ENCODE peak calls at places on chromosome 15, in six cellular contexts. Y is fibroblast of lung, U is DND-41, Z is MM.1S, B is PC-3, R is mammary epithelial cell. N is an unnamed sample. For H3K79me2, the result is how much of the 10 kb centered on the place peaks cover.

GRCh38 chr15:69298697-69299441 is at the start of gene PAQR5:
- DNase-seq in Y (no peak), U (no peak), Z (no peak), B (peak), R (no peak), N (no peak)

GRCh38 chr15:48086162-48086561 is 34.6 kb upstream of the SLC24A5 start:
- DNase-seq in Y (peak), U (no peak), Z (no peak), B (no peak), R (peak), N (no peak)

GRCh38 chr15:87863152-87863551 is 393.4 kb downstream of the NTRK3 start:
- DNase-seq in Y (no peak), U (peak), Z (no peak), B (no peak), R (no peak), N (no peak)

GRCh38 chr15:80931721-80932609 is 57.7 kb downstream of the MESD start:
- DNase-seq in Y (no peak), U (no peak), Z (no peak), B (no peak), R (no peak), N (no peak)

GRCh38 chr15:68326711-68327412 is 49.3 kb downstream of the FEM1B start:
- DNase-seq in Y (no peak), U (no peak), Z (no peak), B (no peak), R (no peak), N (no peak)

GRCh38 chr15:64635486-64635815 is 139.9 kb downstream of the RBPMS2 start:
- DNase-seq in Y (peak), U (no peak), Z (no peak), B (no peak), R (peak), N (no peak)

GRCh38 chr15:67917037-67917436 is 77.2 kb upstream of the RNU6-1 start:
- DNase-seq in Y (no peak), U (no peak), Z (no peak), B (peak), R (peak), N (no peak)

GRCh38 chr15:60412807-60413597 is 15.2 kb upstream of the ANXA2 start:
- DNase-seq in Y (no peak), U (no peak), Z (no peak), B (no peak), R (no peak), N (no peak)

GRCh38 chr15:73575636-73576247 is 57.4 kb downstream of the NPTN start:
- DNase-seq in Y (peak), U (no peak), Z (no peak), B (no peak), R (peak), N (no peak)

GRCh38 chr15:73052679-73053397 is 575 bp downstream of the NEO1 start:
- DNase-seq in Y (peak), U (peak), Z (peak), B (no peak), R (peak), N (peak)

GRCh38 chr15:31397851-31398661 is 71.4 kb downstream of the KLF13 start:
- DNase-seq in Y (no peak), U (no peak), Z (no peak), B (no peak), R (peak), N (no peak)

GRCh38 chr15:35256141-35256540 is 171.0 kb upstream of the NANOGP8 start:
- DNase-seq in Y (no peak), U (no peak), Z (no peak), B (no peak), R (no peak), N (no peak)

GRCh38 chr15:86915811-86916331 is 836.2 kb downstream of the AGBL1 start:
- DNase-seq in Y (peak), U (no peak), Z (peak), B (peak), R (peak), N (peak)

GRCh38 chr15:73870700-73871408 is 2.5 kb upstream of the TBC1D21 start:
- DNase-seq in Y (peak), U (no peak), Z (no peak), B (no peak), R (no peak), N (no peak)

GRCh38 chr15:84588053-84588874 is 12.5 kb upstream of the ZSCAN2 start:
- DNase-seq in Y (peak), U (peak), Z (peak), B (peak), R (peak), N (peak)

GRCh38 chr15:84606653-84607120 is 5.9 kb downstream of the ZSCAN2 start:
- DNase-seq in Y (no peak), U (no peak), Z (no peak), B (no peak), R (no peak), N (no peak)

GRCh38 chr15:64315136-64315661 is 40.8 kb downstream of the CSNK1G1 start:
- DNase-seq in Y (no peak), U (no peak), Z (no peak), B (no peak), R (no peak), N (no peak)

GRCh38 chr15:92365079-92365478 is 28.6 kb upstream of the ST8SIA2 start:
- DNase-seq in Y (peak), U (no peak), Z (no peak), B (no peak), R (peak), N (no peak)

GRCh38 chr15:73389971-73390544 is 21.3 kb upstream of the HCN4 start:
- DNase-seq in Y (no peak), U (no peak), Z (no peak), B (no peak), R (no peak), N (no peak)

GRCh38 chr15:69526696-69527095 is 74.1 kb downstream of the RPLP1 start:
- DNase-seq in Y (no peak), U (no peak), Z (no peak), B (no peak), R (no peak), N (no peak)

GRCh38 chr15:91867581-91868026 is 14.1 kb downstream of the SLCO3A1 start:
- DNase-seq in Y (peak), U (no peak), Z (no peak), B (peak), R (peak), N (no peak)

GRCh38 chr15:59622289-59622688 is 10.7 kb downstream of the GCNT3 start:
- DNase-seq in Y (peak), U (peak), Z (peak), B (peak), R (peak), N (peak)

GRCh38 chr15:92053727-92054316 is 200.3 kb downstream of the SLCO3A1 start:
- DNase-seq in Y (no peak), U (no peak), Z (no peak), B (no peak), R (no peak), N (peak)

GRCh38 chr15:86178845-86179244 is 99.2 kb downstream of the AGBL1 start:
- DNase-seq in Y (no peak), U (no peak), Z (no peak), B (no peak), R (no peak), N (no peak)

GRCh38 chr15:93974804-93975481 is 256.4 kb upstream of the MCTP2 start:
- DNase-seq in Y (peak), U (no peak), Z (peak), B (peak), R (peak), N (no peak)

GRCh38 chr15:29331669-29332068 is 62.0 kb upstream of the NSMCE3 start:
- DNase-seq in Y (peak), U (no peak), Z (peak), B (no peak), R (peak), N (no peak)

GRCh38 chr15:41438206-41438605 is 21.3 kb downstream of the RTF1 start:
- DNase-seq in Y (peak), U (no peak), Z (no peak), B (no peak), R (no peak), N (no peak)

GRCh38 chr15:34241376-34242350 is 16.8 kb downstream of the EMC4 start:
- DNase-seq in Y (peak), U (peak), Z (peak), B (peak), R (peak), N (peak)

GRCh38 chr15:65690778-65691177 is 69.0 kb downstream of the SLC24A1 start:
- DNase-seq in Y (no peak), U (no peak), Z (no peak), B (no peak), R (no peak), N (no peak)

GRCh38 chr15:24877174-24877573 is 77.6 kb upstream of the SNRPN start:
- DNase-seq in Y (no peak), U (no peak), Z (no peak), B (peak), R (no peak), N (no peak)

GRCh38 chr15:33547876-33548275 is 237.1 kb downstream of the RYR3 start:
- DNase-seq in Y (peak), U (peak), Z (peak), B (peak), R (peak), N (peak)

GRCh38 chr15:62782100-62782791 is 260.3 kb upstream of the TPM1 start:
- DNase-seq in Y (peak), U (peak), Z (peak), B (peak), R (peak), N (peak)

GRCh38 chr15:81897011-81897677 is 148.7 kb downstream of the MEX3B start:
- DNase-seq in Y (peak), U (no peak), Z (no peak), B (no peak), R (peak), N (no peak)

GRCh38 chr15:100125627-100126231 is 216.0 kb downstream of the ADAMTS17 start:
- DNase-seq in Y (no peak), U (no peak), Z (no peak), B (no peak), R (no peak), N (no peak)

GRCh38 chr15:83053151-83053550 is 13.9 kb downstream of the BTBD1 start:
- DNase-seq in Y (peak), U (no peak), Z (peak), B (peak), R (peak), N (no peak)

GRCh38 chr15:25960273-25960672 is 97.1 kb upstream of the ATP10A start:
- DNase-seq in Y (no peak), U (no peak), Z (no peak), B (no peak), R (no peak), N (no peak)

GRCh38 chr15:42118650-42119531 is 24.5 kb upstream of the PLA2G4D start:
- DNase-seq in Y (no peak), U (peak), Z (peak), B (peak), R (no peak), N (no peak)

DNA sequence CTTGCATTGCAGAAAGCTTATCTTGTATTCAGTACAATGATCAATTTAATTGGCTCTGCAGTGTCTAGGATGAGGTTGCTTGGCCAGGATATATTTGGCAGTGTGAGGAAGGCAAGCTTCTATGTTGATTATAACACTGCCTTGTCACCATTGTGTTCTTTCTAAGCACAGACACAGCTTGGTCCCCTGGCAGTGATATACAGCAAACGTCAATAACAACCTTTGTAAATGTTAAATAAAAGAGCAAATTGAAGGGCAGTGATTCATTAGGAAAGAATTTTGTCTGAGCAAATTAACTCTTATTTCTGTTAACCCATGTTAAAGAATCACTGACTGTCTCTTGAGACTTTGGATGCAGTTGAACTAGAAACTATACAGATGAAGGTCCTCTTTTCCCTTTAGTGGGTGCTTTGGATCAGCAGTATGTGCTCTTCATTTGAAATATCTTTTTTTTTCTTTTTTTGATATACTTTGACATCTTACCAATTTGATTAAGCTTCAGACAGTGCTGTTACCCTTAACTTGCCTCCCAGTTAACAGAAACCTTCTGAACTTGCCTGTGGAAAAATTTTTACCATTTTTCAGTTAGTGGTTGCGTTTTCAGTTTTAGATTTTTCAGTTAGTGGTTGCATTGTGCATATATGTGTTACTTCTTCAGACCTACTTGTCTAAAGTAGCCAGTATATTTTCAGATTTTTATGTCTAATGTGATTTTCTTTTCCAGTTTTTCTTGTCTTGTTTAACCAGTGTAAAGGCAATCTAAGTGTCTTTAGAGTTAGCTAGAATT is 199.8 kb downstream of the TCF12 start:
- DNase-seq in Y (peak), U (no peak), Z (peak), B (peak), R (peak), N (no peak)
- H3K4me2 ChIP-seq in Y (no peak), U (peak), Z (peak), B (peak), R (peak), N (no peak)

GRCh38 chr15:71449363-71449762 is 334.1 kb downstream of the THSD4 start:
- DNase-seq in Y (no peak), U (no peak), Z (no peak), B (no peak), R (no peak), N (no peak)
- H3K79me2 ChIP-seq in Y (under half), U (under half), Z (under half), B (under half), R (under half), N (under half)

GRCh38 chr15:40082195-40082868 is 26.3 kb downstream of the BMF start:
- DNase-seq in Y (no peak), U (no peak), Z (no peak), B (no peak), R (no peak), N (no peak)

GRCh38 chr15:40087095-40087805 is 21.4 kb downstream of the BMF start:
- DNase-seq in Y (no peak), U (no peak), Z (no peak), B (no peak), R (no peak), N (no peak)

GRCh38 chr15:40083756-40084101 is 24.9 kb downstream of the BMF start:
- DNase-seq in Y (no peak), U (no peak), Z (no peak), B (no peak), R (no peak), N (no peak)

GRCh38 chr15:40085225-40085624 is 23.5 kb downstream of the BMF start:
- DNase-seq in Y (peak), U (no peak), Z (no peak), B (no peak), R (no peak), N (no peak)

DNA sequence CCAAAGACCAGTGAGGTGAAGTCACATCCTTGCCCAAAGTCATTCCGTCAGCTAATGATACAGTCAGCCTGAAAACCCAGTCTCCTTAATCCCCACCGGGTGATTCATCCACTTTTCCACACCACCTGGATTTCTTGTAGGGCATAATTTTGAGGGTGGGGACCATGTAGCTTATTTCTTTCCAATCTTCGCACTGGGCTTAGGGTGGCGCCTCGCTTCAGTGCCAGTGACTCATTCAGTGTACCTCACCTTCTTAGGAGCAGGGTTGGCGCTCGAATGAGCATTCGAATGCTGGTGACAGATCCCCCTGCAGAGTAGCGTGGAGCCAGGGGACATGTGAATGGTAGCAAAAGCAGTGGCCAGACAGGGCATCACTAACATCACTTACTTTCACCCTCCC is 24.0 kb downstream of the BMF start:
- DNase-seq in Y (no peak), U (no peak), Z (no peak), B (peak), R (no peak), N (no peak)
- H3K4me2 ChIP-seq in Y (no peak), U (no peak), Z (no peak), B (no peak), R (no peak), N (no peak)

DNA sequence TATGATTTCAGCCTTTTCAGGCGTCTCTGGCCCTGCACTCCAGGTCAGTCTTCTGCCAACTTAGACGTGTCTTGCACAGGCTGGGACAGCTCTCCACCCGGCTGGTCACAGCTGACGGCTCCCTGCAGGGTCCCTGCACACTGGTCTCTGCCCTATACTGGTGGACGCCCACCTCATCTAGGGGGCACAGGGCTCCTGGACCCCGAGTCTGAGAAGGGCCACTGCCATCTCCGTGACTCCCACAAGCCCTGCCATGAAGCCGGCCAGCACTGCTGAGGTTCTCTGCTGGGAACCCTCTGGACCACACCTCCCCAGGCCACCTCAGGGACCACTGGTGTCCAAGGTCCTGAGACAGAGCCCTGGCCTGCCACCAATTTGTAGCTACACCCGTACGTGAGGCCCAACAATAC is 40.5 kb downstream of the CYFIP1 start:
- DNase-seq in Y (no peak), U (no peak), Z (no peak), B (no peak), R (no peak), N (no peak)
- H3K79me2 ChIP-seq in Y (under half), U (under half), Z (under half), B (under half), R (under half), N (under half)

GRCh38 chr15:51494411-51495314 is 127.9 kb downstream of the DMXL2 start:
- DNase-seq in Y (peak), U (no peak), Z (no peak), B (peak), R (peak), N (no peak)
- H3K4me2 ChIP-seq in Y (peak), U (no peak), Z (no peak), B (peak), R (no peak), N (no peak)

GRCh38 chr15:44536298-44536961 is 517 bp upstream of the EIF3J start:
- DNase-seq in Y (peak), U (no peak), Z (peak), B (peak), R (peak), N (no peak)

GRCh38 chr15:44536962-44537727 is at the start of gene EIF3J:
- DNase-seq in Y (peak), U (peak), Z (peak), B (peak), R (peak), N (peak)

GRCh38 chr15:44535092-44535491 is 1.9 kb upstream of the EIF3J start:
- DNase-seq in Y (no peak), U (no peak), Z (no peak), B (no peak), R (no peak), N (no peak)

GRCh38 chr15:44535509-44536297 is 1.2 kb upstream of the EIF3J start:
- DNase-seq in Y (no peak), U (no peak), Z (peak), B (peak), R (no peak), N (peak)

GRCh38 chr15:44537728-44538240 is 837 bp downstream of the EIF3J start:
- DNase-seq in Y (peak), U (no peak), Z (no peak), B (peak), R (no peak), N (peak)
- H3K79me2 ChIP-seq in Y (half or more), U (half or more), Z (half or more), B (half or more), R (half or more), N (half or more)

GRCh38 chr15:101169457-101170071 is 82.3 kb downstream of the CHSY1 start:
- DNase-seq in Y (peak), U (peak), Z (no peak), B (peak), R (no peak), N (no peak)
- H3K4me2 ChIP-seq in Y (no peak), U (peak), Z (no peak), B (peak), R (no peak), N (no peak)

DNA sequence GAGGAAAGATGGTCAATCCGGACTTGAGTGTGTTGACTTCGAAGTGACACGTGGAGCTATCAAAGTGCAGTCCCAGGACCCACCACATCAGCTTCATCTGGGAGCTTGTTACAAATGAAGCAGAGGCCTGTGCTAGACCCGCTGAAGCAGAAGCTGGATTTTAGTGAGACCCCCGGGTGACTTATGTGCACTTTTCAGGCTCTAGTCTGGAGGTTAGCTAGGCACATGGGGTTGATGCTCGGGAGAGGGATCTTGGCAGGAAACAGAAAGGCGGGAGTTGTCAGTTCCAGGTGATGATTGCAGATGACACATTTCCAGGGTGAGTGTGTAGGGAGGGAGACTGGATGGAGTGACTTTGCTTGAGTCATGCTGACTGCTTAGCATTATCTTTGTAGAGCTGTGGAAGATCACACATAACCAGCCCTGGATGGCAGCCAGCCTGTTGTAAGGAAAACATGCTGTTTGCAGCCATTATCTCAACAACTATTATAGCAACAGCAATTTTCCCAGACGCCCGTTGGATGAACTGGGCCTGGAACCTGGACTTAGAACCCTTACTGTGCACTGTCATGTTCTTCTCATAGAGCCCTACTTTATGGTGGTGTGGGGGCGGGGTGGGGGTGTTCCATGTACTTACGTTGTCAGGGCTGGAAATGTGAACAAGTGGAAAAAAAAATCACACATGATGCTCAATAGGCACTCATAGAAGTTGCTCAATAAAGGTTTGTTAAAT is 122.4 kb downstream of the THSD4 start:
- DNase-seq in Y (peak), U (no peak), Z (no peak), B (peak), R (peak), N (no peak)
- H3K79me2 ChIP-seq in Y (under half), U (under half), Z (under half), B (under half), R (under half), N (under half)

DNA sequence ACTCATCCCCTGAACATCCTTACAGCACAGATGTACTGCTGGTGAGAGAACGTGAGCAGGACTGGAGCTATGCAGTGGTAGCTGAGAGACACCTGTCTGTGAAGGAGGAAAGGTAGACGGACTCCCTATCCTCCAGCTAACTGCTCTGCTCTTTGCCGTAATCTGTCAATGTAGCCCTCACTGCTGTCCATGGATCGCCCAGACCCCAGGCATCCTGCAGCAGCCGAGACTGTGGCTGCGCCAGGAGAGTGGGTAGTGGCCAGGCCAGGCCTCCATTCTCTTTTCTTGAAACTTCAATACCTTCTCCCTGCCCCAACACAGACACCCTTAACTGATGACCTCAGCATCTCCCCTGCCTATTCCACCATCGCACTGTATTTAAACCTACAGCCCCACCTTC is 44.5 kb downstream of the CRABP1 start:
- DNase-seq in Y (no peak), U (no peak), Z (no peak), B (no peak), R (no peak), N (no peak)
- H3K4me2 ChIP-seq in Y (no peak), U (no peak), Z (no peak), B (no peak), R (no peak), N (no peak)

N was measured in OCI-LY7.